ENCODE peak calls at places on chromosomes 12 and 14, in four cellular contexts. A is neural progenitor cell, T is AG04450, J is foreskin fibroblast. D is an unnamed sample.

GRCh38 chr14:61184117-61184516 is 97.0 kb downstream of the TMEM30B start:
- DNase-seq in A (no peak), T (peak), J (peak), D (peak)

GRCh38 chr12:121038861-121039654 is at the start of gene OASL:
- DNase-seq in A (no peak), T (no peak), J (peak), D (no peak)

GRCh38 chr12:111195316-111195715 is 173.6 kb downstream of the PHETA1 start:
- DNase-seq in A (no peak), T (no peak), J (no peak), D (no peak)

GRCh38 chr12:247271-247670 is 15.4 kb downstream of the SLC6A13 start:
- DNase-seq in A (no peak), T (no peak), J (no peak), D (no peak)

GRCh38 chr14:29216774-29217232 is 450.2 kb downstream of the FOXG1 start:
- DNase-seq in A (no peak), T (no peak), J (no peak), D (no peak)

GRCh38 chr12:120586216-120586615 is 5.0 kb upstream of the POP5 start:
- DNase-seq in A (peak), T (no peak), J (no peak), D (no peak)

GRCh38 chr14:27938392-27938791 is 828.2 kb upstream of the FOXG1 start:
- DNase-seq in A (no peak), T (no peak), J (no peak), D (no peak)

GRCh38 chr14:88904864-88905263 is 80.4 kb downstream of the TTC8 start:
- DNase-seq in A (no peak), T (no peak), J (no peak), D (no peak)

GRCh38 chr14:61662437-61663311 is 32.6 kb upstream of the HIF1A start:
- DNase-seq in A (peak), T (no peak), J (peak), D (peak)

GRCh38 chr12:123929869-123930583 is 42.6 kb downstream of the CCDC92 start:
- DNase-seq in A (no peak), T (no peak), J (no peak), D (no peak)

GRCh38 chr14:42804146-42804545 is 1197.5 kb downstream of the LRFN5 start:
- DNase-seq in A (no peak), T (no peak), J (no peak), D (no peak)

GRCh38 chr14:67395876-67396189 is 16.1 kb downstream of the PLEK2 start:
- DNase-seq in A (no peak), T (no peak), J (no peak), D (no peak)

GRCh38 chr12:15278816-15279658 is 43.3 kb upstream of the PTPRO start:
- DNase-seq in A (no peak), T (no peak), J (peak), D (peak)

GRCh38 chr12:53952871-53953734 is 1.6 kb upstream of the HOXC12 start:
- DNase-seq in A (peak), T (no peak), J (no peak), D (no peak)

GRCh38 chr12:132559652-132560420 is 50.5 kb downstream of the LRCOL1 start:
- DNase-seq in A (peak), T (no peak), J (peak), D (no peak)

GRCh38 chr12:132560831-132561783 is 49.3 kb downstream of the LRCOL1 start:
- DNase-seq in A (peak), T (peak), J (peak), D (peak)

GRCh38 chr12:132562489-132563045 is 47.8 kb downstream of the LRCOL1 start:
- DNase-seq in A (no peak), T (no peak), J (no peak), D (no peak)

GRCh38 chr12:132560421-132560830 is 50.0 kb downstream of the LRCOL1 start:
- DNase-seq in A (peak), T (no peak), J (no peak), D (no peak)

DNA sequence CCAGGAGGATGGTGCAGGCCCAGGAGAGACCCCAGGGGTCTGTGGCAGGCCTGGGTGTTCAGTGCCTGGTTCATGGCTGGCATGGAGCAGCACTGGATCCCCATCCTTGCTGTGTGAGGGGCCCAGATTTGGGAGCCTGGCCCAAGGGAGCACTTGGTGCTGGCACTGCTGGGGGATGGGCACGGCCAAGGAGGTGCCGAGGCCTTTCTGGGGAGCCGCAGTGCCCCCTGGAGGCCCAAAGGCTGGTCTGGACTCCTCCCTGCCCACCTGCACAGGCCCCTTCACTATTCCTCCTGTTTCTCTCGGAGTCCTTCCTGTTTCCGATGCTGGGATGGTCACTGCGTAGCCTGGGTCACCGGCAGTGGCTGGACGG is 48.6 kb downstream of the LRCOL1 start:
- DNase-seq in A (peak), T (no peak), J (no peak), D (no peak)
- TF ChIP-seq CTCF in A (peak), T (peak), J (peak), D (peak)

DNA sequence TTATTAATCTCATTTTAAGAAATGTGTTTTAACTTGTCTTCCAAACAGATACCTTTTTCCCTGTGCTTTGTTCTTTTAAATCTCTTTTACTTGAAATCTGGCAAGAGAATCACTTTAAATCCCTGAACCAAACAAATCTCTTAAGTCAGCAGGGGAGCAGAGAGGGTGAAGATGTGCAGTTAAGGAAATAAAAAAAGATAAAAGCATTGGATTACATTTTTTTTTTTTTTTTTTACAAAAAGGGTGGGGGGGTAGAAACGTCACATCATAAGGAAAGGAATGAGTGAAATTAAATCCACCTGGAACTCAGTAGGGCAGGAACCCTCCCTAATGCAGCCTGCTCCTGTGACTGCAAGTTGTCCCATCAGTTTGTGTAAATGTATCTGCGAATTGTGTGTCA is 1.4 kb downstream of the TTC6 start:
- DNase-seq in A (peak), T (no peak), J (no peak), D (no peak)
- H3K4me3 ChIP-seq in A (no peak), T (no peak), J (no peak), D (no peak)

GRCh38 chr14:72980863-72981262 is 46.0 kb downstream of the ZFYVE1 start:
- DNase-seq in A (no peak), T (no peak), J (no peak), D (no peak)

GRCh38 chr14:72974661-72975060 is 48.4 kb downstream of the DCAF4 start:
- DNase-seq in A (no peak), T (no peak), J (no peak), D (no peak)

GRCh38 chr14:72978856-72979255 is 48.0 kb downstream of the ZFYVE1 start:
- DNase-seq in A (no peak), T (no peak), J (no peak), D (no peak)

GRCh38 chr14:72970824-72971434 is 44.7 kb downstream of the DCAF4 start:
- DNase-seq in A (no peak), T (no peak), J (no peak), D (no peak)

GRCh38 chr14:72975776-72976175 is 49.5 kb downstream of the DCAF4 start:
- DNase-seq in A (peak), T (no peak), J (no peak), D (no peak)
- TF ChIP-seq CTCF in A (peak), T (peak), J (no peak), D (peak)

DNA sequence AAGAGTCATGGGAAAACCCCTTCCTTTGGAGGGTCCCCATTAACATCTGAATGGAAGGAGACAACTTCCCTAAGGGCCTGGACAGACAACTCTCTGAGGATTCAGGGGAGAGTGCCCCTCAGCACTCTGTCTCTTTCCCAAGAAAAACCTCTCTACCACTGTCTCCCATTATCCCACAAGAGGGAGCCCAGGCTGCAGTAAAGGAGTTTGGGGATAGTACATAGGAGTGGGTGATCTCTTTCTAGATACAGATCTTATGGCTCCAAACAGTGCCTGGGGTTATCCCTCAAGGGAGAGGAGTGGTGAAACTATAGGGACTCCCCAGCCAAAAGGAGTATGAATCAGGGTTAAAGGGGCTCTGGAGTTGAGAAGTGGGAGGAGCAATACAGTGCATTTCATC is 6.1 kb downstream of the WNT10B start:
- DNase-seq in A (peak), T (no peak), J (no peak), D (no peak)
- H3K4me3 ChIP-seq in A (no peak), T (no peak), J (no peak), D (no peak)

GRCh38 chr12:68403296-68403695 is 71.1 kb upstream of the MDM1 start:
- DNase-seq in A (no peak), T (no peak), J (no peak), D (no peak)

GRCh38 chr12:68402422-68402821 is 70.3 kb upstream of the MDM1 start:
- DNase-seq in A (no peak), T (no peak), J (no peak), D (no peak)

GRCh38 chr12:68405292-68405900 is 73.2 kb upstream of the MDM1 start:
- DNase-seq in A (no peak), T (no peak), J (peak), D (no peak)

GRCh38 chr12:68403711-68404110 is 71.5 kb upstream of the MDM1 start:
- DNase-seq in A (no peak), T (no peak), J (no peak), D (no peak)

DNA sequence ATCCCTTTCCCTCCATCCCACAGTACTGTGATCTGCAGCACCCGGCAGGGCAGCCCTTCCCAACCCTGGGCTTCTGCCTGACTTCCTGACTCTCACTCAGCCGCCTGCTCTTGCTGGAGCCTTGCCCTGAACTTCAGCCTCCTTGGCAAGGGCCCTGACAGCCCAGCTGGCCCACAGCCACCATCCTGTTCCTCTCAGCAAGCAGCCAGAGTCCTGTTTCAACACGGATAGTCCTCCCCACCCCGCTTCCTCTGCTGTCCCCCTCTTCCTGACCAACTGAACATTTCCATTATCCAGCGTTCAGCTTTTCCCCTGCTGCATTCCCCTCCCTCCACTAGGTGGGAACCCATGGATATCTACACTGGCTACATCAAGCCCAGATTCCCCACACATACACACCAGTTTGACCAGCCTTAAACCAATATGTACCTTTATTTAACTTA is 74.0 kb upstream of the MDM1 start:
- DNase-seq in A (peak), T (peak), J (peak), D (peak)
- TF ChIP-seq CTCF in A (peak), T (peak), J (peak), D (peak)

DNA sequence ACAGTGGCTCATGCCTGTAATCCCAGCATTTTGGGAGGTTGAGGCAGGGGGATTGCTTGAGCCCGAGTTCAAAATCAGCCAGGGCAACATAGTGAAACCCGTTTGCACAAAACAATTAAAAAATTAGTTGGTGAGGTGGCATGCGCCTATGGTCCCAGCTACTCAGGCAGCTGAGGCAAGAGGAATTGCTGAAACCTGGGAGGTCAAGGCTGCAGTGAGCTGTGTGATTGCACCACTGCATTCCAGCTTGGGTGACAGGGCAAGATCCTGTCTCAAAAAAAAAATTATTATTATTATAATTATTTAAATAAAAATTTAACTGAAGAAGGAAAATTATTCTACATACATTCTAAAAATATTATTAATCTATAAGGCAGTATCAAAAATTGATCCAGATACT is 164.1 kb downstream of the ITPR2 start:
- DNase-seq in A (no peak), T (no peak), J (peak), D (no peak)
- H3K4me3 ChIP-seq in A (no peak), T (no peak), J (no peak), D (no peak)

D was measured in HFF-Myc.